ENCODE peak calls at places on chromosomes 3 and 15, in four cellular contexts. One of them, this sample, is unnamed.

GRCh38 chr3:5006755-5007202 is 27.5 kb downstream of the BHLHE40 start:
- DNase-seq in HepG2: no peak
- DNase-seq in A549: no peak
- DNase-seq in K562: no peak
- DNase-seq in this sample: no peak

GRCh38 chr3:9710174-9710739 is 6.6 kb downstream of the CPNE9 start:
- DNase-seq in A549: no peak
- DNase-seq in HepG2: no peak
- DNase-seq in K562: no peak
- DNase-seq in this sample: no peak

GRCh38 chr3:142602630-142603339 is 6.6 kb downstream of the PLS1 start:
- DNase-seq in A549: no peak
- DNase-seq in K562: no peak
- DNase-seq in HepG2: no peak
- DNase-seq in this sample: no peak

GRCh38 chr3:188812198-188812597 is 359.6 kb upstream of the TPRG1 start:
- DNase-seq in A549: no peak
- DNase-seq in HepG2: no peak
- DNase-seq in K562: no peak
- DNase-seq in this sample: no peak

GRCh38 chr15:74823324-74823723 is 3.1 kb upstream of the CPLX3 start:
- DNase-seq in HepG2: no peak
- DNase-seq in K562: no peak
- DNase-seq in A549: no peak
- DNase-seq in this sample: no peak

GRCh38 chr3:155297100-155297499 is 3.6 kb upstream of the STRIT1 start:
- DNase-seq in A549: no peak
- DNase-seq in HepG2: no peak
- DNase-seq in K562: no peak
- DNase-seq in this sample: no peak

GRCh38 chr3:62874398-62875102 is 666 bp downstream of the CADPS start:
- DNase-seq in K562: no peak
- DNase-seq in HepG2: no peak
- DNase-seq in A549: no peak
- DNase-seq in this sample: no peak

GRCh38 chr15:64989331-64990167 is at the start of gene SPG21:
- DNase-seq in HepG2: peak
- DNase-seq in K562: peak
- DNase-seq in A549: peak
- DNase-seq in this sample: peak

GRCh38 chr15:81189583-81190283 is 6.9 kb upstream of the IL16 start:
- DNase-seq in K562: no peak
- DNase-seq in HepG2: no peak
- DNase-seq in A549: no peak
- DNase-seq in this sample: no peak

GRCh38 chr3:170553788-170554620 is 31.9 kb downstream of the SLC7A14 start:
- DNase-seq in HepG2: no peak
- DNase-seq in A549: no peak
- DNase-seq in K562: no peak
- DNase-seq in this sample: no peak

GRCh38 chr3:22960326-22960984 is 242.7 kb upstream of the UBE2E2 start:
- DNase-seq in HepG2: peak
- DNase-seq in A549: peak
- DNase-seq in K562: no peak
- DNase-seq in this sample: peak

GRCh38 chr3:105033081-105033480 is 333.6 kb upstream of the ALCAM start:
- DNase-seq in A549: no peak
- DNase-seq in K562: no peak
- DNase-seq in HepG2: no peak
- DNase-seq in this sample: no peak

GRCh38 chr3:172082269-172082668 is 42.9 kb downstream of the FNDC3B start:
- DNase-seq in HepG2: peak
- DNase-seq in K562: no peak
- DNase-seq in A549: no peak
- DNase-seq in this sample: no peak
- TF ChIP-seq JUN in HepG2: no peak
- TF ChIP-seq JUN in K562: no peak
- TF ChIP-seq JUN in A549: no peak
- TF ChIP-seq JUN in this sample: no peak

GRCh38 chr3:100957407-100958100 is 35.7 kb downstream of the ABI3BP start:
- DNase-seq in HepG2: no peak
- DNase-seq in K562: no peak
- DNase-seq in A549: no peak
- DNase-seq in this sample: no peak
- TF ChIP-seq NR3C1 in HepG2: no peak
- TF ChIP-seq NR3C1 in K562: no peak
- TF ChIP-seq NR3C1 in A549: no peak
- TF ChIP-seq NR3C1 in this sample: no peak

GRCh38 chr3:46849686-46850467 is 13.4 kb downstream of the MYL3 start:
- DNase-seq in A549: no peak
- DNase-seq in HepG2: no peak
- DNase-seq in K562: no peak
- DNase-seq in this sample: no peak
- TF ChIP-seq JUN in A549: no peak
- TF ChIP-seq JUN in HepG2: no peak
- TF ChIP-seq JUN in K562: no peak
- TF ChIP-seq JUN in this sample: no peak

DNA sequence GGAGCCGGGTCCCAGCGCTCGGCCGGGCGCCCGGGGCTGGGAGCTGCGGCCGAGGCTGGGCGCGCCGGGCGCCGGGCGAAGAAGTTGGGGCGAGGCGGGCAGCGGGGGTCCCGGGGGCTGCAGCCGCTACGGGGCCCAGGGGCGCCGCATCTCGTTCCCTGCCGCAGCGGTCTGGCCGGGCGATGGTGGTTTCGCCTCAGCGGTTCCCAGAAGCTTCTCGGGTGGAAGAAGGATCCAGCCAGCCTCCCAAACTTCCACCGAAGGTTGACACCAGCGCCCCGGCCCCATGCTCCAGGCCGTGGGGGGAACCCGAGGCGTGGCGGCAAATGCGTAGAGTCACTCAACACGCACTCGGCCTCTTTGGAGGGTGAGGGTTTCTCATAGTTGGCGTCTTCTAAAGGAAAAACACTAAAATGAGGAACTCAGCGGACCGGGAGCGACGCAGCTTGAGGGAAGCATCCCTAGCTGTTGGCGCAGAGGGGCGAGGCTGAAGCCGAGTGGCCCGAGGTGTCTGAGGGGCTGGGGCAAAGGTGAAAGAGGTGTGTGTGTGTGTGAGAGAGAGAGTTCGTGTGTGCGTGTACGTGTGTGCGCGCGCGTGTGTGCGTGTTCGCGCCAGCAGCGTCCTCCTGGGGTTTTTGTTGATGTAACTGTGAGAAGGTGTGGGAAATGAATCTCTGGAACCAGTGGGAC is 943 bp downstream of the BOC start:
- DNase-seq in A549: peak
- DNase-seq in HepG2: no peak
- DNase-seq in K562: no peak
- DNase-seq in this sample: peak
- TF ChIP-seq NR3C1 in A549: no peak
- TF ChIP-seq NR3C1 in HepG2: no peak
- TF ChIP-seq NR3C1 in K562: no peak
- TF ChIP-seq NR3C1 in this sample: no peak

GRCh38 chr3:149968216-149968615 is 2.5 kb downstream of the PFN2 start:
- DNase-seq in HepG2: no peak
- DNase-seq in K562: no peak
- DNase-seq in A549: peak
- DNase-seq in this sample: no peak

GRCh38 chr3:149969110-149969944 is 1.4 kb downstream of the PFN2 start:
- DNase-seq in K562: peak
- DNase-seq in A549: peak
- DNase-seq in HepG2: peak
- DNase-seq in this sample: peak

GRCh38 chr3:149969945-149970715 is 565 bp downstream of the PFN2 start:
- DNase-seq in HepG2: peak
- DNase-seq in K562: peak
- DNase-seq in A549: peak
- DNase-seq in this sample: peak

GRCh38 chr3:149970716-149971402 is at the start of gene PFN2:
- DNase-seq in HepG2: peak
- DNase-seq in A549: peak
- DNase-seq in K562: peak
- DNase-seq in this sample: peak

DNA sequence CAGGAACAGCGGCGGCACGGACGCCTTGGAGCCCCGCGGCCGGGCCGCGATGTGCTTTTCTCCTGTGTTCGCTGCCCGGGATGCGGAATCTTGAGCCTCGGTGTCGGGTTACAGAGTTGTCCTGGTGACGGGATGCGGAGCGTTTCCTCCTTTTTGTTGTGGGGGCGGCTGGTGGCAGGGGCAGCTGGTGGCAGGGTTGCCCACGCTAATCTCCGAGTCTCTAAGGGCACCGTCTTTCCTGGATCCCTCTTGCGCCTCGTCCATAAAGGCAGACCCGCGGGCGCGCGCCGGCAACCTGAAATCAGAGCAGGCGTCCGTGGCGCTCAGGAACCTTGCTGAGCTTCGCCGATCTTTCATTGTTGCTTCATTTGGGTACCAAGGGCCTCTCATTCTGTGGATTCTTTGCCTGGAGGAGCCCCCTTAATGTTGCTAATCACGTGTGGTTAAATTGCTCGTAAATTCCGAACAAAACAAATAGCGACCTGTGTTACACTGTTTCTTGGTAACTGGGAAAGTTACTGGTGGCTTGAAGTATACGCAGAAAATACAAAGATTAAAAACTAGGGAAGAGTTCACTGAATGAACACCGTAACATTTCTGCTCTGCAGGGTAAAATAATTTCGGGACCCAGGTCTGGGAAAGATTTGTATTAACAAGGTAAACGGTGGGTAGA is 844 bp upstream of the PFN2 start:
- DNase-seq in A549: no peak
- DNase-seq in HepG2: peak
- DNase-seq in K562: no peak
- DNase-seq in this sample: peak
- TF ChIP-seq JUN in A549: no peak
- TF ChIP-seq JUN in HepG2: no peak
- TF ChIP-seq JUN in K562: no peak
- TF ChIP-seq JUN in this sample: no peak

DNA sequence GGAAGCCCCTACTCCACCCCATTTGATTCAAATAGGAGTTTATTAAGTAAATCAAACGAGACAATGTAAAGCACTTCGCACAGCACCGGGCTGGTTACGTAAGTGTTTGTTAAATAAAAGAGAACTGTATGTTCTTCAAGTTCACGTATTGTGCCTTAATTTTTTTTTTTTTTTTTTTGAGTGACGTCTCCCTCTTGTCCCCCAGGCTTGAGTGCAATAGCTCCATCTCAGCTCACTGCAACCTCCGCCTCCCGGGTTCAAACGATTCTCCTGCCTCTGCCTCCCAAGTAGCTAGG is 1.3 kb upstream of the WWTR1 start:
- DNase-seq in HepG2: no peak
- DNase-seq in K562: no peak
- DNase-seq in A549: no peak
- DNase-seq in this sample: no peak
- TF ChIP-seq NR3C1 in HepG2: no peak
- TF ChIP-seq NR3C1 in K562: no peak
- TF ChIP-seq NR3C1 in A549: no peak
- TF ChIP-seq NR3C1 in this sample: no peak